ENCODE peak calls at places on chromosomes 3 and 15, in five cellular contexts. One of them, this sample, is unnamed.

GRCh38 chr3:129908417-129908816 is 14.9 kb upstream of the TMCC1 start:
- DNase-seq in naive thymus-derived CD4-positive, alpha-beta T cell: no peak
- DNase-seq in mesendoderm: no peak
- DNase-seq in IMR-90: no peak
- DNase-seq in right lobe of liver: no peak
- DNase-seq in this sample: peak; percentile 55

GRCh38 chr3:192409203-192409837 is 318.0 kb downstream of the FGF12 start:
- DNase-seq in naive thymus-derived CD4-positive, alpha-beta T cell: no peak
- DNase-seq in mesendoderm: peak; percentile 75
- DNase-seq in IMR-90: no peak
- DNase-seq in right lobe of liver: peak; percentile 62
- DNase-seq in this sample: no peak

GRCh38 chr3:128232421-128233180 is 79.3 kb downstream of the EEFSEC start:
- DNase-seq in mesendoderm: no peak
- DNase-seq in IMR-90: no peak
- DNase-seq in right lobe of liver: no peak
- DNase-seq in naive thymus-derived CD4-positive, alpha-beta T cell: no peak
- DNase-seq in this sample: no peak

GRCh38 chr15:68205949-68206539 is 912 bp upstream of the CALML4 start:
- DNase-seq in naive thymus-derived CD4-positive, alpha-beta T cell: no peak
- DNase-seq in mesendoderm: peak; percentile 75
- DNase-seq in IMR-90: no peak
- DNase-seq in right lobe of liver: peak; percentile 74
- DNase-seq in this sample: no peak

GRCh38 chr3:160003520-160004128 is 15.0 kb downstream of the IL12A start:
- DNase-seq in naive thymus-derived CD4-positive, alpha-beta T cell: no peak
- DNase-seq in mesendoderm: peak; percentile 81
- DNase-seq in IMR-90: peak; percentile 31
- DNase-seq in right lobe of liver: peak; percentile 60
- DNase-seq in this sample: no peak

GRCh38 chr3:41846850-41847249 is 115.1 kb downstream of the ULK4 start:
- DNase-seq in IMR-90: no peak
- DNase-seq in naive thymus-derived CD4-positive, alpha-beta T cell: no peak
- DNase-seq in right lobe of liver: no peak
- DNase-seq in mesendoderm: no peak
- DNase-seq in this sample: no peak

GRCh38 chr3:57169872-57170623 is 4.9 kb upstream of the IL17RD start:
- DNase-seq in naive thymus-derived CD4-positive, alpha-beta T cell: peak; percentile 24
- DNase-seq in mesendoderm: peak; percentile 91
- DNase-seq in right lobe of liver: peak; percentile 84
- DNase-seq in IMR-90: peak; percentile 52
- DNase-seq in this sample: peak; percentile 14

GRCh38 chr3:119073258-119074001 is 38.8 kb upstream of the IGSF11 start:
- DNase-seq in naive thymus-derived CD4-positive, alpha-beta T cell: no peak
- DNase-seq in IMR-90: no peak
- DNase-seq in mesendoderm: no peak
- DNase-seq in right lobe of liver: no peak
- DNase-seq in this sample: no peak

GRCh38 chr3:10532939-10533730 is 27.7 kb upstream of the ATP2B2 start:
- DNase-seq in mesendoderm: no peak
- DNase-seq in IMR-90: no peak
- DNase-seq in right lobe of liver: no peak
- DNase-seq in naive thymus-derived CD4-positive, alpha-beta T cell: no peak
- DNase-seq in this sample: no peak

GRCh38 chr3:17580901-17581300 is 161.5 kb downstream of the TBC1D5 start:
- DNase-seq in mesendoderm: no peak
- DNase-seq in IMR-90: no peak
- DNase-seq in naive thymus-derived CD4-positive, alpha-beta T cell: no peak
- DNase-seq in right lobe of liver: no peak
- DNase-seq in this sample: no peak

GRCh38 chr3:116877968-116878367 is 168.4 kb downstream of the TUSC7 start:
- DNase-seq in mesendoderm: no peak
- DNase-seq in naive thymus-derived CD4-positive, alpha-beta T cell: no peak
- DNase-seq in right lobe of liver: no peak
- DNase-seq in IMR-90: no peak
- DNase-seq in this sample: no peak

GRCh38 chr15:33581032-33581431 is 270.3 kb downstream of the RYR3 start:
- DNase-seq in naive thymus-derived CD4-positive, alpha-beta T cell: no peak
- DNase-seq in right lobe of liver: no peak
- DNase-seq in IMR-90: peak; percentile 13
- DNase-seq in mesendoderm: peak; percentile 76
- DNase-seq in this sample: peak; percentile 64

GRCh38 chr3:69530554-69530953 is 144.7 kb upstream of the FRMD4B start:
- DNase-seq in right lobe of liver: no peak
- DNase-seq in IMR-90: no peak
- DNase-seq in mesendoderm: no peak
- DNase-seq in naive thymus-derived CD4-positive, alpha-beta T cell: no peak
- DNase-seq in this sample: no peak

GRCh38 chr3:9685216-9686049 is 18.2 kb upstream of the CPNE9 start:
- DNase-seq in naive thymus-derived CD4-positive, alpha-beta T cell: no peak
- DNase-seq in right lobe of liver: no peak
- DNase-seq in mesendoderm: no peak
- DNase-seq in IMR-90: no peak
- DNase-seq in this sample: no peak

GRCh38 chr3:132638721-132639120 is 20.9 kb downstream of the ACAD11 start:
- DNase-seq in IMR-90: no peak
- DNase-seq in naive thymus-derived CD4-positive, alpha-beta T cell: no peak
- DNase-seq in right lobe of liver: no peak
- DNase-seq in mesendoderm: no peak
- DNase-seq in this sample: no peak

GRCh38 chr15:98529205-98530145 is 118.9 kb upstream of the IGF1R start:
- DNase-seq in IMR-90: no peak
- DNase-seq in mesendoderm: no peak
- DNase-seq in naive thymus-derived CD4-positive, alpha-beta T cell: no peak
- DNase-seq in right lobe of liver: no peak
- DNase-seq in this sample: no peak

GRCh38 chr3:105285653-105286241 is 81.0 kb upstream of the ALCAM start:
- DNase-seq in mesendoderm: no peak
- DNase-seq in IMR-90: no peak
- DNase-seq in naive thymus-derived CD4-positive, alpha-beta T cell: no peak
- DNase-seq in right lobe of liver: no peak
- DNase-seq in this sample: no peak

GRCh38 chr3:24457719-24458118 is 36.9 kb downstream of the THRB start:
- DNase-seq in naive thymus-derived CD4-positive, alpha-beta T cell: no peak
- DNase-seq in mesendoderm: no peak
- DNase-seq in IMR-90: no peak
- DNase-seq in right lobe of liver: no peak
- DNase-seq in this sample: peak; percentile 41

GRCh38 chr3:42991369-42992315 is 12.5 kb downstream of the GASK1A start:
- DNase-seq in naive thymus-derived CD4-positive, alpha-beta T cell: no peak
- DNase-seq in right lobe of liver: no peak
- DNase-seq in mesendoderm: peak; percentile 62
- DNase-seq in IMR-90: peak; percentile 9
- DNase-seq in this sample: no peak

GRCh38 chr15:77526582-77527163 is 106.0 kb downstream of the HMG20A start:
- DNase-seq in naive thymus-derived CD4-positive, alpha-beta T cell: no peak
- DNase-seq in IMR-90: no peak
- DNase-seq in right lobe of liver: no peak
- DNase-seq in mesendoderm: no peak
- DNase-seq in this sample: no peak

GRCh38 chr3:106628407-106628806 is 748.8 kb upstream of the CCDC54 start:
- DNase-seq in right lobe of liver: no peak
- DNase-seq in naive thymus-derived CD4-positive, alpha-beta T cell: no peak
- DNase-seq in mesendoderm: no peak
- DNase-seq in IMR-90: peak; percentile 78
- DNase-seq in this sample: peak; percentile 16

GRCh38 chr3:155356594-155357370 is 63.3 kb upstream of the STRIT1 start:
- DNase-seq in IMR-90: no peak
- DNase-seq in mesendoderm: peak; percentile 76
- DNase-seq in right lobe of liver: no peak
- DNase-seq in naive thymus-derived CD4-positive, alpha-beta T cell: no peak
- DNase-seq in this sample: no peak

GRCh38 chr3:94028093-94028837 is at the start of gene STX19:
- DNase-seq in IMR-90: no peak
- DNase-seq in right lobe of liver: no peak
- DNase-seq in naive thymus-derived CD4-positive, alpha-beta T cell: no peak
- DNase-seq in mesendoderm: peak; percentile 58
- DNase-seq in this sample: peak; percentile 46

DNA sequence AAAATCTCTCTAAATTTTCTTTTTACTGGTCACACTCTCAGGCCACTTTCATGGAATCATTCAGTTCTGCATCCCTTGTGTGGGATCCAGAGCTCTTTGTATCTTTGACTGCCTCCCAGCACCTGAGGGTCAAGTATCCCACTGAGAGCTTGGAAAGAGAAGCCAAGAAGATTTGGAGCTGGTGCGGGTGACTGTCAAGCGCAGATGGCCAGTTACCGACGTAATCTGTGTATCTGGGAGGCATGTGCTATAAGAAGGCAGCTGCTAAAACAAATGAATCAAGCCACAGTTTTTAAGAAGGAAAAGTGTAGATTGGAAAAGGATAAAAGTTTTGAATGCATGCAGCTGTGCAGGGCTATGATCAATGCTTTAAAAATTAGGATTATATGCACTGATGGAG is 36.3 kb upstream of the CPB1 start:
- DNase-seq in mesendoderm: no peak
- DNase-seq in naive thymus-derived CD4-positive, alpha-beta T cell: no peak
- DNase-seq in IMR-90: no peak
- DNase-seq in right lobe of liver: no peak
- DNase-seq in this sample: no peak
- H3K27ac ChIP-seq in mesendoderm: no peak overlapping the region
- H3K27ac ChIP-seq in naive thymus-derived CD4-positive, alpha-beta T cell: no peak overlapping the region
- H3K27ac ChIP-seq in IMR-90: no peak overlapping the region
- H3K27ac ChIP-seq in right lobe of liver: no peak overlapping the region
- H3K27ac ChIP-seq in this sample: no peak overlapping the region

DNA sequence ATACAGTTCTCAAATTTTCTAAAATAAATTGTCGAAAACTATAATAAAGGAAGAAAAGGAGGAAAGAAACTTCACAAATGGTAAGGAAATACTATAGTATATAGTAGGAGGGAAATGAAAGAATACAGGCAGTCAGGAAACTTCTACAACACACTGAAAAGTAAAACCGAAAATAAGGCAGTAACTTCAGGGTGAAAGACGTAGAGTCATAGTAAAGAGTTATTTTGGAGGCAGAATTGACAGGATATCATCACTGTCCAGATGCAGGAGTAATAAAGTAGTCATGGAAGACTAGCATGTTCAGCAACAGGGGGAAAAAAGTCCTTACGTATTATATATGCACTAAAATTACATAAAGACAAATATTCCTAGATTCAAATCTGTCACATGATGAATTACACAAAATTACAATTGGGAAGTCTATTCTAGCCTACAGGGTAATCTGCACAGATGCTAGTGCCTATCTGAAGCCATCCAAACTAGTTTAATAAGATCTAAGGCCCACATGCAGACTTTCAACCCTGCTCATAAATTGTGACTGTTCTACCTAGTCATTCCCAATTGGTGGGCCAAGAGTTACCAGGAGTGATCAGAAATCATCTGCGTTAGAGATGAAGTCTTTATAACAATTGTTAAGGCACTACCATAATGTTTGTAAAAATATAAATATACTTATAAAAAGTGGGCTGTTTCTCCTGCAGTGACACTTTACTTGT is 14.0 kb downstream of the VPS13C start:
- DNase-seq in mesendoderm: no peak
- DNase-seq in naive thymus-derived CD4-positive, alpha-beta T cell: no peak
- DNase-seq in right lobe of liver: no peak
- DNase-seq in IMR-90: no peak
- DNase-seq in this sample: no peak
- H3K27ac ChIP-seq in mesendoderm: no peak overlapping the region
- H3K27ac ChIP-seq in naive thymus-derived CD4-positive, alpha-beta T cell: no peak overlapping the region
- H3K27ac ChIP-seq in right lobe of liver: peak overlapping the region; percentile 6
- H3K27ac ChIP-seq in IMR-90: no peak overlapping the region
- H3K27ac ChIP-seq in this sample: no peak overlapping the region

GRCh38 chr3:14950274-14950673 is 2.9 kb downstream of the NR2C2 start:
- DNase-seq in mesendoderm: no peak
- DNase-seq in right lobe of liver: no peak
- DNase-seq in naive thymus-derived CD4-positive, alpha-beta T cell: no peak
- DNase-seq in IMR-90: no peak
- DNase-seq in this sample: no peak

GRCh38 chr3:14947886-14948608 is 664 bp downstream of the NR2C2 start:
- DNase-seq in IMR-90: peak; percentile 94
- DNase-seq in mesendoderm: peak; percentile 98
- DNase-seq in right lobe of liver: peak; percentile 98
- DNase-seq in naive thymus-derived CD4-positive, alpha-beta T cell: peak; percentile 94
- DNase-seq in this sample: peak; percentile 69

GRCh38 chr3:14947105-14947885 is at the start of gene NR2C2:
- DNase-seq in IMR-90: peak; percentile 68
- DNase-seq in naive thymus-derived CD4-positive, alpha-beta T cell: peak; percentile 84
- DNase-seq in mesendoderm: peak; percentile 87
- DNase-seq in right lobe of liver: peak; percentile 94
- DNase-seq in this sample: no peak

GRCh38 chr3:14948609-14949038 is 1.2 kb downstream of the NR2C2 start:
- DNase-seq in mesendoderm: no peak
- DNase-seq in IMR-90: no peak
- DNase-seq in naive thymus-derived CD4-positive, alpha-beta T cell: no peak
- DNase-seq in right lobe of liver: no peak
- DNase-seq in this sample: no peak

DNA sequence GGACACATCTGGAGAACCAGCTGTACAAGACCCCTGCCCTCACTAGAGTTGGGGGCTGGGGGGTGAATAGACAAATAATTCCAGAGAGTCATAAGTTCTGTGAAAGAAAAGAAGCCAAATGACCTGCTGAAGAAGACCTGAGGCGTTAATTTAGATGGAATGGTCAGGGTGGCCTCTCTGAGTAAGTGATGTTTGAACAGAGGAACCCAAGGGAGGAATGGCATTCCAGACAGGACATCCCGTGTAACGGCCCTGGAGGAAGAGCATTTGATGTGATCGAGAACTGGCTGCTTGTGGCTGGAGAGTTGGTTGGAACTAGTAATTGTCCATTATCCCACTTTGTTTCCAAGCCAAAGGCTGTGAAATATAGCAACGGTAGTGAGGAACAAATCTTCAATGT is 1.7 kb downstream of the NR2C2 start:
- DNase-seq in naive thymus-derived CD4-positive, alpha-beta T cell: no peak
- DNase-seq in IMR-90: no peak
- DNase-seq in mesendoderm: peak; percentile 52
- DNase-seq in right lobe of liver: no peak
- DNase-seq in this sample: no peak
- H3K27ac ChIP-seq in naive thymus-derived CD4-positive, alpha-beta T cell: peak overlapping the region; percentile 78
- H3K27ac ChIP-seq in IMR-90: peak overlapping the region; percentile 67
- H3K27ac ChIP-seq in mesendoderm: peak overlapping the region; percentile 15
- H3K27ac ChIP-seq in right lobe of liver: peak overlapping the region; percentile 39
- H3K27ac ChIP-seq in this sample: peak overlapping the region; percentile 96

DNA sequence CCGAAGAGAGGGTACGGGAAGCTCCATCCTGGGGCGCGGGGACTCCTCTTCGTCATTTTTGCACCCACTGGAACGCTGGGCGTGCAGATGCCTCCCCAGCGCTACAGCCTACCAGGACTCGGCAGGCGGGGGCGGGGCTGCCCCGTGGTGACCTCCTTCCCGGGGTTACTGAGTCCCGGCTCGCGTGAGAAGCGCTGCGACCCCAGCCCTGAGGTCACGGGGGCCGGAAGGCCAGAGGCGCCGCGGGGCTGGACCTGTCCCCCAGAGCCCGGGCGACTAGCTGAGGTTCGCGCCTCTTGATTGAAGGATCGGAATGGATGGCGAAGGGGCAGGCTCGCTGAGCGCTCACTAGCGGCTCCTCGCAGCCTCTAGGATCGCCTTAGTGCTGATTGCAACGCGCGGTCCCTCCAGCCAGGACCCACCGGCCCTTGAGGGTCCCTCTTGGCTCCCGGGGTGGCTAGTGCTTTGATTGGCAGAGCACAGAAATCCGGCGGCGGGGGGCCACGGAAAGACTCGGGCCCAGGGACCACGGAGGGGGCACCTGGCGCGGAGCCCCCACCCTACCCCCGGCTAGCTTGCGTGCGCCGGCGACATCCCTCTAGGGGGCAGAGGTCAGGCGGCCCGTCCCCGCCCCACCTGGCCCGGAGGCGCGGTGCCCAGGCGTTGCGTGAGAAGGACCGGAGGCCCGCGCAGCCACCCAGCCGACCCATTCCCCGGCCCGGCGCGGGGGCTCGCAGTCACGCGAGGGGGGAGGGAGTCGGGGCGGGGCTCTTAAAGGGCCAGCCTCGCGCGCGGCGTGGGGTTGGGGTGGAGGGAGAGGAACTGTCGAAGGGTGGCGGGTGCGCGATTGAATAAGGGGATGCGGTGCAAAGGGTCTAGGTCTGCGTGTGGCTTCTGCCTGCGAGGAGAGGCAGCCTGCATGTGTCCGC is 781 bp upstream of the CYP1A1 start:
- DNase-seq in naive thymus-derived CD4-positive, alpha-beta T cell: peak; percentile 22
- DNase-seq in mesendoderm: peak; percentile 34
- DNase-seq in IMR-90: no peak
- DNase-seq in right lobe of liver: peak; percentile 74
- DNase-seq in this sample: no peak
- H3K27ac ChIP-seq in naive thymus-derived CD4-positive, alpha-beta T cell: peak overlapping the region; percentile 42
- H3K27ac ChIP-seq in mesendoderm: no peak overlapping the region
- H3K27ac ChIP-seq in IMR-90: no peak overlapping the region
- H3K27ac ChIP-seq in right lobe of liver: peak overlapping the region; percentile 88
- H3K27ac ChIP-seq in this sample: no peak overlapping the region